ENCODE peak calls at places on chromosome X, in seven cellular contexts. I is fibroblast of the aortic adventitia, C is tibial nerve, R is cardiac muscle cell, H is T-helper 22 cell, V is T-helper 2 cell, O is EH. E is an unnamed sample.

GRCh38 chrX:72621163-72621562 is 48.5 kb upstream of the HDAC8 start:
- DNase-seq in I (no peak), C (no peak), R (no peak), H (no peak), V (no peak), O (peak), E (no peak)

GRCh38 chrX:70262952-70263567 is 3.1 kb upstream of the P2RY4 start:
- DNase-seq in I (peak), C (no peak), R (peak), H (no peak), V (peak), O (peak), E (peak)

GRCh38 chrX:2872937-2873336 is 44.2 kb downstream of the GYG2 start:
- DNase-seq in I (no peak), C (no peak), R (no peak), H (no peak), V (no peak), O (no peak), E (no peak)

GRCh38 chrX:118347131-118347530 is 1.2 kb downstream of the WDR44 start:
- DNase-seq in I (peak), C (no peak), R (peak), H (no peak), V (peak), O (peak), E (no peak)

GRCh38 chrX:120791013-120791643 is 84.5 kb downstream of the CT47B1 start:
- DNase-seq in I (peak), C (peak), R (peak), H (no peak), V (peak), O (peak), E (no peak)

GRCh38 chrX:23436875-23437274 is 102.2 kb downstream of the PTCHD1 start:
- DNase-seq in I (no peak), C (no peak), R (peak), H (no peak), V (no peak), O (no peak), E (no peak)

GRCh38 chrX:56802428-56802827 is 73.4 kb downstream of the NBDY start:
- DNase-seq in I (no peak), C (no peak), R (no peak), H (no peak), V (no peak), O (no peak), E (no peak)

GRCh38 chrX:15497865-15498264 is 2.7 kb upstream of the BMX start:
- DNase-seq in I (peak), C (peak), R (peak), H (peak), V (peak), O (peak), E (peak)

GRCh38 chrX:2177541-2177940 is 323.2 kb downstream of the DHRSX start:
- DNase-seq in I (no peak), C (no peak), R (no peak), H (no peak), V (no peak), O (no peak), E (no peak)

GRCh38 chrX:47226071-47226470 is 6.7 kb upstream of the USP11 start:
- DNase-seq in I (no peak), C (no peak), R (no peak), H (no peak), V (no peak), O (no peak), E (no peak)

GRCh38 chrX:71938371-71938770 is 27.7 kb downstream of the NHSL2 start:
- DNase-seq in I (no peak), C (no peak), R (no peak), H (no peak), V (no peak), O (no peak), E (no peak)

GRCh38 chrX:48676106-48676892 is 7.3 kb upstream of the WAS start:
- DNase-seq in I (peak), C (peak), R (peak), H (peak), V (peak), O (peak), E (peak)

GRCh38 chrX:118254611-118255010 is 91.3 kb upstream of the WDR44 start:
- DNase-seq in I (peak), C (peak), R (peak), H (no peak), V (peak), O (peak), E (peak)

GRCh38 chrX:74118503-74118902 is 185.5 kb upstream of the ZCCHC13 start:
- DNase-seq in I (no peak), C (no peak), R (no peak), H (no peak), V (no peak), O (peak), E (no peak)